ENCODE peak calls at places on chromosomes 11 and 22, in ten cellular contexts. W, L, X, J, F, P, Z, Q, C and B are unnamed samples.

GRCh38 chr22:50600967-50601668 is 525 bp downstream of the MAPK8IP2 start:
- DNase-seq in P (no peak), F (no peak), L (no peak), W (no peak), C (no peak), Z (no peak), J (no peak), X (no peak), Q (no peak), B (no peak)

GRCh38 chr11:121723261-121723741 is 270.5 kb upstream of the SORL1-AS1 start:
- DNase-seq in W (peak), C (no peak), P (peak), Q (no peak), Z (no peak), X (no peak), F (no peak), L (no peak), J (no peak), B (no peak)

GRCh38 chr11:102773388-102773787 is 7.0 kb downstream of the MMP10 start:
- DNase-seq in J (no peak), X (no peak), Z (no peak), W (no peak), P (no peak), Q (no peak), L (no peak), C (no peak), F (no peak), B (no peak)

GRCh38 chr11:79441159-79441875 is 487 bp upstream of the TENM4 start:
- DNase-seq in L (no peak), X (peak), Q (no peak), W (peak), Z (no peak), P (no peak), J (no peak), F (no peak), C (no peak), B (no peak)

GRCh38 chr22:42214625-42215415 is 55.6 kb downstream of the TCF20 start:
- DNase-seq in P (peak), Q (no peak), X (no peak), C (no peak), F (no peak), W (peak), Z (no peak), J (no peak), L (no peak), B (no peak)

GRCh38 chr11:84795698-84796097 is 831.4 kb downstream of the DLG2 start:
- DNase-seq in F (no peak), C (no peak), X (no peak), L (no peak), W (no peak), P (no peak), J (no peak), Q (no peak), Z (no peak), B (no peak)

GRCh38 chr11:75602916-75603315 is 40.9 kb downstream of the SERPINH1 start:
- DNase-seq in X (peak), L (peak), W (no peak), C (no peak), P (no peak), Z (no peak), F (no peak), Q (no peak), J (no peak), B (no peak)

GRCh38 chr11:61493832-61494231 is 14.7 kb upstream of the LRRC10B start:
- DNase-seq in X (no peak), F (no peak), J (no peak), Q (no peak), P (no peak), L (no peak), C (no peak), Z (no peak), W (no peak), B (no peak)

GRCh38 chr11:118914178-118914918 is 11.4 kb downstream of the BCL9L start:
- DNase-seq in Z (peak), F (no peak), Q (peak), W (peak), X (no peak), J (no peak), L (no peak), C (no peak), P (peak), B (no peak)

GRCh38 chr22:24937114-24937513 is 9.4 kb downstream of the LHFPL7 start:
- DNase-seq in P (no peak), W (no peak), Q (no peak), X (no peak), F (no peak), Z (peak), L (no peak), C (peak), J (no peak), B (no peak)

GRCh38 chr11:45857834-45858492 is 10.7 kb downstream of the CRY2 start:
- DNase-seq in F (peak), L (peak), X (peak), P (peak), Q (no peak), W (peak), C (no peak), Z (no peak), J (peak), B (no peak)

GRCh38 chr11:4560462-4560861 is 15.5 kb downstream of the OR52M1 start:
- DNase-seq in J (no peak), P (no peak), Z (no peak), X (no peak), F (no peak), Q (no peak), W (no peak), C (no peak), L (no peak), B (no peak)

GRCh38 chr22:38411016-38411415 is 44.0 kb downstream of the KCNJ4 start:
- DNase-seq in W (no peak), C (no peak), Z (no peak), Q (no peak), X (no peak), L (no peak), P (no peak), J (no peak), F (no peak), B (peak)

GRCh38 chr11:118791961-118792578 is 1.1 kb upstream of the DDX6 start:
- DNase-seq in F (no peak), Q (peak), X (no peak), Z (peak), W (peak), L (no peak), P (no peak), C (no peak), J (peak), B (peak)

GRCh38 chr11:86446924-86447285 is 72.2 kb downstream of the CCDC81 start:
- DNase-seq in C (no peak), X (no peak), L (no peak), Z (no peak), J (no peak), P (no peak), W (no peak), F (no peak), Q (no peak), B (no peak)

GRCh38 chr11:77416357-77416756 is 57.5 kb downstream of the PAK1 start:
- DNase-seq in J (no peak), L (no peak), F (no peak), X (no peak), W (no peak), Z (no peak), Q (no peak), C (no peak), P (no peak), B (no peak)

GRCh38 chr11:77411717-77412441 is 62.0 kb downstream of the PAK1 start:
- DNase-seq in X (peak), J (peak), P (peak), Q (peak), F (peak), Z (peak), C (peak), W (peak), L (peak), B (peak)

GRCh38 chr11:77412814-77413213 is 61.1 kb downstream of the PAK1 start:
- DNase-seq in C (no peak), Z (no peak), P (no peak), L (no peak), W (no peak), F (no peak), Q (no peak), X (no peak), J (no peak), B (no peak)

GRCh38 chr11:77411238-77411637 is 62.7 kb downstream of the PAK1 start:
- DNase-seq in P (peak), L (no peak), C (peak), F (no peak), J (peak), X (peak), Z (no peak), W (peak), Q (no peak), B (no peak)

DNA sequence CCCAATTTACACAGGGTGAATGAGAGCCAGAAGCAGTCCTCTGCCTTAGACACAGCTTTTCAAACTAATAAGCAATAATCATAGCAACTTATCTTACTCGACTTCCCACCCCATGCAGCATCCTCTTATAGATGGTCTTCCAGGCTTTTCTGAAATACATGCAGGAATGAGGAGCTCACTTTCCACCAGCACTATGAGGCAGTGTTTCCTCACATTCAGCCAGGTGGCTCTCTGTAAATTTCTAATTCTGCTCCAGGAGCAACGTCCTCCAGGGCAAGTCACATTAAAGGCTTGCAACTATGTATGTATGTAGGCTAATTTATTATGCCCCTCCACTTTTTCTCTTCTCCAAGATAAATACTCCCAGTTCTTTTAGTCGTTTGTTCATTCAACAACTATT is 60.0 kb downstream of the PAK1 start:
- DNase-seq in X (no peak), J (no peak), Z (no peak), W (no peak), F (no peak), L (no peak), Q (no peak), P (no peak), C (no peak), B (no peak)
- TF ChIP-seq CTCF in X (no peak), J (no peak), Z (no peak), W (no peak), F (no peak), L (no peak), Q (no peak), P (no peak), C (no peak), B (no peak)

GRCh38 chr11:64095949-64096348 is 60.2 kb downstream of the FLRT1 start:
- DNase-seq in J (no peak), X (no peak), L (no peak), W (no peak), P (no peak), F (no peak), Z (no peak), C (no peak), Q (no peak), B (no peak)
- TF ChIP-seq CTCF in J (no peak), X (no peak), L (no peak), W (no peak), P (no peak), F (no peak), Z (no peak), C (no peak), Q (no peak), B (no peak)

GRCh38 chr11:27401760-27402316 is 38.8 kb upstream of the CCDC34 start:
- DNase-seq in F (no peak), L (no peak), P (no peak), Z (no peak), Q (no peak), C (peak), J (no peak), X (no peak), W (no peak), B (no peak)
- TF ChIP-seq CTCF in F (no peak), L (no peak), P (no peak), Z (no peak), Q (no peak), C (no peak), J (no peak), X (no peak), W (no peak), B (no peak)

DNA sequence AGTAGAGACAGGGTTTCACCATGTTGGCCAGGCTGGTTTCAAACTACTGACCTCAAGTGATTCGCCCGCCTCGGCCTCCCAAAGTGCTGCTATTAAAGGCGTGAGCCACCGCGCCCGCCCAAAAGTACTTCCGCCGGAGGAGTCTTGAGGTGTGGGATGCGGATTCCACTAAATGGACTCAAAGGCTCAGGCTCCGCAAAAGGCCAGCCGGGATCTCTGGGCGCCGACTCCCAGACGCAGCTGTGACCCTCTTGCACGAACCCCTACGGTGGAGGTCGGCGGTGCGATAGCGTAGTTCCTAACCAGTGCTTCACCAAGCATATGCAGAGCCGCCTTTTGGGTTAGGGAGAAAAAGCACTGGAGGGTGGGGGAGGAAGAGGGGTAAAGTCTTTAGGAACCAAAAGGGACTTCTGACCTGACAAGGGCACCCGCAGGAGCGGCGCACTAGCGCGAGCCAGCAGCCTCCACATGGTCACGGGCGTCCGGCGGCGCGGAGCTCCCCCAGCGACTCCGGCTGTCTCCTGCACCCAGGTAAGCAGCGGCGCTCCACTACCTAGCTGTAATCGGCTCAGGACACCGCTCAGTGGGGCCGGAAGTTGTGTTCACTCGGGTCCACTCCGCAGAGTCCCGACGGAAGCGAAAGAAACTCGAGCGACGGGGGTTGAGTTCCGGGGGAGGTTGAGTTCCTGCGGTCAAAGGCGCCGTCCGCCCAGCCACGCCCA is at the start of gene MRPL16:
- DNase-seq in X (peak), Z (peak), F (no peak), J (peak), L (peak), C (peak), P (peak), Q (peak), W (peak), B (peak)
- TF ChIP-seq CTCF in X (no peak), Z (no peak), F (no peak), J (no peak), L (no peak), C (no peak), P (no peak), Q (peak), W (peak), B (peak)

DNA sequence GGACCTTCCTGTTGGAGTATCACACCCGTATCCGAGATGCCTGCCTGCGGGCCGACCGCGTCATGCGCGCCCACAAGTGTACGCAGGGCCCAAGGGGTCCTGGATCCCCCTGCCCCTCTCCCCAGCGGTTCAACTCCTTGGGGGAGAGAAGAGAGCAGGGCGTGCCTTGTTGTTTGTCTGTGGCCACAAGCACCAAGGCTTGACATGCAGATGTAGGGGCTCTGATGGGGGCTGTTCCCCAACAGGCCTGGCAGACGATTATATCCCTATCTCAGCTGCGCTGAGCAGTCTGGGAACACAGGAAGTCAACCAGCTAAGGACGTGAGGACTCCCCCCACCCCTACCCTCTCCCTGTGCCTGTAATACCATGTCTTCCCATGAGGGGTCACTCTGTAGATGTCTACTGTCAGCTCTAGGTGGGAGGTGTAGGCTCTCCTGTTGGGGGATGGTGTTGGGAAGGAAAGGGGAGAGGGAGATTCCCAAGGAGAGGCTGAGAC is 6.8 kb downstream of the CFL1 start:
- DNase-seq in C (peak), P (no peak), Q (no peak), J (no peak), W (no peak), F (no peak), X (no peak), Z (no peak), L (no peak), B (no peak)
- TF ChIP-seq CTCF in C (peak), P (peak), Q (no peak), J (no peak), W (peak), F (peak), X (peak), Z (peak), L (peak), B (peak)

GRCh38 chr11:113908107-113908506 is 3.5 kb downstream of the HTR3B start:
- DNase-seq in Q (no peak), X (no peak), F (no peak), P (no peak), J (no peak), Z (no peak), L (no peak), C (no peak), W (no peak), B (no peak)

GRCh38 chr11:113907155-113907554 is 2.6 kb downstream of the HTR3B start:
- DNase-seq in J (no peak), Z (no peak), C (no peak), Q (no peak), P (no peak), L (no peak), W (no peak), X (no peak), F (no peak), B (no peak)

GRCh38 chr11:113906038-113906437 is 1.4 kb downstream of the HTR3B start:
- DNase-seq in X (peak), W (no peak), F (peak), L (no peak), J (no peak), C (peak), Q (no peak), Z (no peak), P (no peak), B (no peak)

GRCh38 chr11:113907681-113908080 is 3.1 kb downstream of the HTR3B start:
- DNase-seq in X (no peak), L (no peak), J (no peak), Z (no peak), W (no peak), P (no peak), C (no peak), Q (no peak), F (no peak), B (no peak)

DNA sequence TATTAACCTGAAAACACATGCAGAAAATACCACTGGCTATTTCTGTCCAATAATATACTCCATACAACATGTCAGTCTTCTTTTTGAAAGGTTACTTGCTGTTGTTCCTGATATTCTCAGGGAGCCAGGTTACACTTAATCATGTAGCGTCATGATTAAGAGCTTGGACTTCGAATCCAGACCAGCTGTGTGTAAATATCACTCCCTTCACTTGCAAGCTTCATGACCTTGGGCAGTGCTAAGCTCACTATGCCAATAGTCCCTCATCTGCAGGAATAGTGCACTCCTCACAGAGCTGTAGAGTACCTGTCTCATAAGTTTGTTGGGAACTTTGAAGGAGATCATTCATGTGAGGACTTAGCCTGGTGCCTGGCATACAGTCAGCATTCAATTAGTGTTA is 1.9 kb downstream of the HTR3B start:
- DNase-seq in C (no peak), P (no peak), X (no peak), L (no peak), Q (no peak), W (no peak), F (no peak), J (no peak), Z (no peak), B (no peak)
- TF ChIP-seq CTCF in C (no peak), P (no peak), X (no peak), L (no peak), Q (no peak), W (no peak), F (no peak), J (no peak), Z (no peak), B (no peak)